ENCODE peak calls at places on chromosomes 11 and 22, in nine cellular contexts. F is mammary epithelial cell, B is fibroblast of lung, I is HepG2, L is hepatocyte, H is HCT116, A is IMR-90, P is SK-N-SH, E is H1. Q is an unnamed sample.

GRCh38 chr11:133548641-133549040 is 16.3 kb upstream of the OPCML start:
- DNase-seq in H (no peak), P (no peak), F (no peak), B (no peak), E (no peak), I (no peak), L (no peak), A (no peak), Q (no peak)

GRCh38 chr22:42338502-42338901 is 68.0 kb upstream of the TCF20 start:
- DNase-seq in H (no peak), B (no peak), E (no peak), L (no peak), P (no peak), A (no peak), F (no peak), I (no peak), Q (no peak)

GRCh38 chr22:39750759-39751158 is 142.8 kb downstream of the ENTHD1 start:
- DNase-seq in L (no peak), F (no peak), A (peak; percentile 10), P (no peak), I (no peak), B (no peak), H (no peak), E (no peak), Q (no peak)

GRCh38 chr11:68148882-68149281 is 27.7 kb upstream of the CHKA start:
- DNase-seq in P (no peak), A (no peak), F (no peak), B (no peak), E (no peak), L (no peak), I (no peak), H (no peak), Q (no peak)

GRCh38 chr11:69448471-69449284 is 32.8 kb upstream of the LINC01488 start:
- DNase-seq in F (no peak), B (no peak), E (no peak), I (no peak), P (no peak), L (no peak), H (no peak), A (no peak), Q (no peak)

GRCh38 chr11:8040261-8040920 is 40.6 kb upstream of the TUB start:
- DNase-seq in E (peak; percentile 7), A (no peak), H (no peak), B (no peak), P (no peak), L (no peak), F (no peak), I (no peak), Q (no peak)

GRCh38 chr11:2466869-2467694 is 22.3 kb downstream of the KCNQ1 start:
- DNase-seq in F (no peak), E (no peak), B (no peak), H (no peak), I (no peak), L (no peak), P (no peak), A (no peak), Q (no peak)

GRCh38 chr11:74650498-74650897 is 58.1 kb downstream of the POLD3 start:
- DNase-seq in A (peak; percentile 100), I (no peak), E (no peak), B (peak; percentile 75), L (no peak), H (no peak), P (no peak), F (no peak), Q (no peak)

GRCh38 chr11:2072551-2073261 is 66.5 kb downstream of the IGF2 start:
- DNase-seq in H (no peak), E (peak; percentile 39), F (no peak), A (peak; percentile 30), B (no peak), P (no peak), L (no peak), I (no peak), Q (no peak)

GRCh38 chr11:107275632-107276031 is 182.0 kb downstream of the CWF19L2 start:
- DNase-seq in F (no peak), A (no peak), E (no peak), L (no peak), P (no peak), B (no peak), I (no peak), H (no peak), Q (peak; percentile 73)

GRCh38 chr11:31050061-31050790 is 319.3 kb downstream of the DCDC1 start:
- DNase-seq in E (no peak), B (no peak), A (no peak), I (no peak), H (no peak), P (no peak), L (peak; percentile 28), F (no peak), Q (no peak)

GRCh38 chr22:18983120-18983651 is 47.1 kb upstream of the PRODH start:
- DNase-seq in I (no peak), F (no peak), L (no peak), P (no peak), A (no peak), B (no peak), H (no peak), E (peak; percentile 33), Q (no peak)

GRCh38 chr11:69440876-69441275 is 40.6 kb upstream of the LINC01488 start:
- DNase-seq in P (no peak), E (no peak), B (no peak), L (no peak), H (no peak), A (no peak), I (no peak), F (no peak), Q (no peak)

GRCh38 chr11:75815345-75815983 is 454 bp downstream of the UVRAG start:
- DNase-seq in A (peak; percentile 29), P (no peak), H (no peak), B (peak; percentile 46), F (no peak), E (peak; percentile 77), I (no peak), L (peak; percentile 75), Q (peak; percentile 33)

GRCh38 chr11:75813126-75813525 is 1.9 kb upstream of the UVRAG start:
- DNase-seq in A (no peak), B (no peak), I (no peak), L (no peak), F (peak; percentile 82), P (no peak), E (no peak), H (no peak), Q (peak; percentile 51)

GRCh38 chr11:75814369-75814685 is 683 bp upstream of the UVRAG start:
- DNase-seq in B (no peak), P (no peak), L (no peak), E (no peak), H (no peak), I (no peak), F (no peak), A (no peak), Q (no peak)

GRCh38 chr11:75813622-75814039 is 1.4 kb upstream of the UVRAG start:
- DNase-seq in E (no peak), L (no peak), H (no peak), A (peak; percentile 20), P (no peak), B (peak; percentile 51), I (peak; percentile 72), F (peak; percentile 85), Q (peak; percentile 77)

GRCh38 chr11:75814686-75815344 is at the start of gene UVRAG:
- DNase-seq in A (peak; percentile 99), B (peak; percentile 100), F (peak; percentile 100), I (peak; percentile 99), P (peak; percentile 97), L (peak; percentile 99), E (peak; percentile 99), H (peak; percentile 98), Q (peak; percentile 100)
- TF ChIP-seq CTCF in A (no peak), B (no peak), F (peak; percentile 22), I (no peak), P (no peak), L (no peak), E (no peak), H (no peak), Q (no peak)

GRCh38 chr11:44308256-44308922 is 1.6 kb downstream of the ALX4 start:
- DNase-seq in F (no peak), I (no peak), H (no peak), A (no peak), E (peak; percentile 59), B (no peak), L (no peak), P (no peak), Q (no peak)
- H3K4me2 ChIP-seq in F (no peak overlapping the region), I (no peak overlapping the region), H (no peak overlapping the region), A (no peak overlapping the region), E (peak overlapping the region; percentile 69), B (no peak overlapping the region), L (peak overlapping the region; percentile 92), P (no peak overlapping the region), Q (no peak overlapping the region)

GRCh38 chr22:27715078-27715477 is 86.5 kb downstream of the MN1 start:
- DNase-seq in B (no peak), P (peak; percentile 71), A (no peak), H (no peak), E (no peak), F (no peak), I (no peak), L (no peak), Q (no peak)
- TF ChIP-seq CTCF in B (no peak), P (no peak), A (peak; percentile 18), H (peak; percentile 36), E (peak; percentile 29), F (peak; percentile 26), I (no peak), L (no peak), Q (no peak)

GRCh38 chr22:48822278-48823233 is 1005.1 kb downstream of the BRD1 start:
- DNase-seq in F (no peak), E (no peak), P (no peak), H (no peak), A (no peak), I (no peak), L (no peak), B (no peak), Q (no peak)

GRCh38 chr22:48821346-48822186 is 1006.1 kb downstream of the BRD1 start:
- DNase-seq in F (no peak), B (no peak), P (no peak), I (no peak), H (no peak), E (no peak), L (no peak), A (no peak), Q (no peak)

GRCh38 chr22:48820481-48821345 is 1007.0 kb downstream of the BRD1 start:
- DNase-seq in F (no peak), B (no peak), L (no peak), A (no peak), H (no peak), E (no peak), I (no peak), P (no peak), Q (no peak)

GRCh38 chr22:48819232-48819631 is 1008.4 kb downstream of the BRD1 start:
- DNase-seq in P (no peak), H (no peak), F (no peak), L (no peak), B (no peak), E (no peak), A (no peak), I (no peak), Q (no peak)

GRCh38 chr22:48819991-48820390 is 1007.7 kb downstream of the BRD1 start:
- DNase-seq in I (no peak), H (no peak), L (no peak), A (no peak), B (no peak), F (no peak), P (no peak), E (no peak), Q (no peak)
- H3K4me2 ChIP-seq in I (no peak overlapping the region), H (no peak overlapping the region), L (no peak overlapping the region), A (no peak overlapping the region), B (no peak overlapping the region), F (no peak overlapping the region), P (no peak overlapping the region), E (no peak overlapping the region), Q (no peak overlapping the region)

GRCh38 chr11:12485328-12485727 is 108.0 kb downstream of the PARVA start:
- DNase-seq in L (no peak), F (no peak), P (no peak), I (no peak), B (no peak), E (no peak), H (no peak), A (no peak), Q (peak; percentile 31)
- TF ChIP-seq CTCF in L (peak; percentile 16), F (peak; percentile 43), P (peak; percentile 60), I (no peak), B (peak; percentile 47), E (no peak), H (peak; percentile 34), A (peak; percentile 48), Q (peak; percentile 69)